ENCODE peak calls at places on chromosomes 13 and 19, in nine cellular contexts. One of them, this sample, is unnamed.

GRCh38 chr19:19026299-19026971 is 6.9 kb downstream of the SUGP2 start:
- DNase-seq in EH: peak; percentile 5
- DNase-seq in caudate nucleus: no peak
- DNase-seq in epithelial cell of esophagus: peak; percentile 36
- DNase-seq in left ventricle myocardium inferior: no peak
- DNase-seq in DMS 273 treated with DMSO at 0.1 percent for 48 hours: no peak
- DNase-seq in ascending aorta: no peak
- DNase-seq in stimulated activated CD4-positive, alpha-beta T cell treated with anti-CD3 and anti-CD28 coated beads, Interleukin-2, amount 100 ng/mL, for 48 hours: no peak
- DNase-seq in H54: no peak
- DNase-seq in this sample: no peak

GRCh38 chr13:105638446-105638845 is 897.0 kb downstream of the EFNB2 start:
- DNase-seq in EH: no peak
- DNase-seq in caudate nucleus: no peak
- DNase-seq in epithelial cell of esophagus: peak; percentile 35
- DNase-seq in left ventricle myocardium inferior: no peak
- DNase-seq in DMS 273 treated with DMSO at 0.1 percent for 48 hours: no peak
- DNase-seq in ascending aorta: no peak
- DNase-seq in stimulated activated CD4-positive, alpha-beta T cell treated with anti-CD3 and anti-CD28 coated beads, Interleukin-2, amount 100 ng/mL, for 48 hours: no peak
- DNase-seq in H54: no peak
- DNase-seq in this sample: no peak

GRCh38 chr19:34580408-34580807 is 96.6 kb downstream of the SCGB2B2 start:
- DNase-seq in EH: no peak
- DNase-seq in caudate nucleus: no peak
- DNase-seq in epithelial cell of esophagus: no peak
- DNase-seq in left ventricle myocardium inferior: no peak
- DNase-seq in DMS 273 treated with DMSO at 0.1 percent for 48 hours: no peak
- DNase-seq in ascending aorta: no peak
- DNase-seq in stimulated activated CD4-positive, alpha-beta T cell treated with anti-CD3 and anti-CD28 coated beads, Interleukin-2, amount 100 ng/mL, for 48 hours: no peak
- DNase-seq in H54: no peak
- DNase-seq in this sample: no peak

GRCh38 chr13:91154954-91155353 is 192.5 kb upstream of the MIR17HG start:
- DNase-seq in EH: no peak
- DNase-seq in caudate nucleus: no peak
- DNase-seq in epithelial cell of esophagus: no peak
- DNase-seq in left ventricle myocardium inferior: no peak
- DNase-seq in DMS 273 treated with DMSO at 0.1 percent for 48 hours: no peak
- DNase-seq in ascending aorta: no peak
- DNase-seq in stimulated activated CD4-positive, alpha-beta T cell treated with anti-CD3 and anti-CD28 coated beads, Interleukin-2, amount 100 ng/mL, for 48 hours: no peak
- DNase-seq in H54: no peak
- DNase-seq in this sample: no peak

GRCh38 chr19:9808855-9809646 is 9.8 kb downstream of the FBXL12 start:
- DNase-seq in EH: no peak
- DNase-seq in caudate nucleus: no peak
- DNase-seq in epithelial cell of esophagus: no peak
- DNase-seq in left ventricle myocardium inferior: no peak
- DNase-seq in DMS 273 treated with DMSO at 0.1 percent for 48 hours: no peak
- DNase-seq in ascending aorta: no peak
- DNase-seq in stimulated activated CD4-positive, alpha-beta T cell treated with anti-CD3 and anti-CD28 coated beads, Interleukin-2, amount 100 ng/mL, for 48 hours: no peak
- DNase-seq in H54: no peak
- DNase-seq in this sample: no peak

GRCh38 chr19:12202250-12202649 is 39.4 kb downstream of the ZNF136 start:
- DNase-seq in EH: no peak
- DNase-seq in caudate nucleus: no peak
- DNase-seq in epithelial cell of esophagus: peak; percentile 15
- DNase-seq in left ventricle myocardium inferior: peak; percentile 18
- DNase-seq in DMS 273 treated with DMSO at 0.1 percent for 48 hours: no peak
- DNase-seq in ascending aorta: no peak
- DNase-seq in stimulated activated CD4-positive, alpha-beta T cell treated with anti-CD3 and anti-CD28 coated beads, Interleukin-2, amount 100 ng/mL, for 48 hours: peak; percentile 29
- DNase-seq in H54: no peak
- DNase-seq in this sample: no peak

GRCh38 chr13:44364601-44365000 is 9.0 kb upstream of the SERP2 start:
- DNase-seq in EH: peak; percentile 80
- DNase-seq in caudate nucleus: no peak
- DNase-seq in epithelial cell of esophagus: peak; percentile 79
- DNase-seq in left ventricle myocardium inferior: no peak
- DNase-seq in DMS 273 treated with DMSO at 0.1 percent for 48 hours: no peak
- DNase-seq in ascending aorta: no peak
- DNase-seq in stimulated activated CD4-positive, alpha-beta T cell treated with anti-CD3 and anti-CD28 coated beads, Interleukin-2, amount 100 ng/mL, for 48 hours: no peak
- DNase-seq in H54: peak; percentile 38
- DNase-seq in this sample: no peak

GRCh38 chr13:51045450-51045849 is 65.6 kb downstream of the C13orf42 start:
- DNase-seq in EH: no peak
- DNase-seq in caudate nucleus: no peak
- DNase-seq in epithelial cell of esophagus: no peak
- DNase-seq in left ventricle myocardium inferior: no peak
- DNase-seq in DMS 273 treated with DMSO at 0.1 percent for 48 hours: no peak
- DNase-seq in ascending aorta: no peak
- DNase-seq in stimulated activated CD4-positive, alpha-beta T cell treated with anti-CD3 and anti-CD28 coated beads, Interleukin-2, amount 100 ng/mL, for 48 hours: no peak
- DNase-seq in H54: no peak
- DNase-seq in this sample: no peak

GRCh38 chr19:7986321-7987083 is 18.9 kb downstream of the ELAVL1 start:
- DNase-seq in EH: peak; percentile 84
- DNase-seq in caudate nucleus: no peak
- DNase-seq in epithelial cell of esophagus: peak; percentile 73
- DNase-seq in left ventricle myocardium inferior: no peak
- DNase-seq in DMS 273 treated with DMSO at 0.1 percent for 48 hours: no peak
- DNase-seq in ascending aorta: no peak
- DNase-seq in stimulated activated CD4-positive, alpha-beta T cell treated with anti-CD3 and anti-CD28 coated beads, Interleukin-2, amount 100 ng/mL, for 48 hours: no peak
- DNase-seq in H54: no peak
- DNase-seq in this sample: no peak

GRCh38 chr13:36567485-36567884 is 106.3 kb upstream of the SERTM1 start:
- DNase-seq in EH: no peak
- DNase-seq in caudate nucleus: no peak
- DNase-seq in epithelial cell of esophagus: no peak
- DNase-seq in left ventricle myocardium inferior: no peak
- DNase-seq in DMS 273 treated with DMSO at 0.1 percent for 48 hours: no peak
- DNase-seq in ascending aorta: no peak
- DNase-seq in stimulated activated CD4-positive, alpha-beta T cell treated with anti-CD3 and anti-CD28 coated beads, Interleukin-2, amount 100 ng/mL, for 48 hours: no peak
- DNase-seq in H54: no peak
- DNase-seq in this sample: no peak

GRCh38 chr13:49226613-49227012 is 6.5 kb downstream of the MLNR start:
- DNase-seq in EH: no peak
- DNase-seq in caudate nucleus: no peak
- DNase-seq in epithelial cell of esophagus: no peak
- DNase-seq in left ventricle myocardium inferior: no peak
- DNase-seq in DMS 273 treated with DMSO at 0.1 percent for 48 hours: no peak
- DNase-seq in ascending aorta: no peak
- DNase-seq in stimulated activated CD4-positive, alpha-beta T cell treated with anti-CD3 and anti-CD28 coated beads, Interleukin-2, amount 100 ng/mL, for 48 hours: no peak
- DNase-seq in H54: no peak
- DNase-seq in this sample: no peak

GRCh38 chr19:30073152-30074000 is 131.3 kb downstream of the URI1 start:
- DNase-seq in EH: no peak
- DNase-seq in caudate nucleus: no peak
- DNase-seq in epithelial cell of esophagus: no peak
- DNase-seq in left ventricle myocardium inferior: no peak
- DNase-seq in DMS 273 treated with DMSO at 0.1 percent for 48 hours: no peak
- DNase-seq in ascending aorta: no peak
- DNase-seq in stimulated activated CD4-positive, alpha-beta T cell treated with anti-CD3 and anti-CD28 coated beads, Interleukin-2, amount 100 ng/mL, for 48 hours: no peak
- DNase-seq in H54: no peak
- DNase-seq in this sample: no peak

GRCh38 chr13:84080748-84081530 is 198.7 kb upstream of the SLITRK1 start:
- DNase-seq in EH: no peak
- DNase-seq in caudate nucleus: no peak
- DNase-seq in epithelial cell of esophagus: no peak
- DNase-seq in left ventricle myocardium inferior: no peak
- DNase-seq in DMS 273 treated with DMSO at 0.1 percent for 48 hours: no peak
- DNase-seq in ascending aorta: no peak
- DNase-seq in stimulated activated CD4-positive, alpha-beta T cell treated with anti-CD3 and anti-CD28 coated beads, Interleukin-2, amount 100 ng/mL, for 48 hours: no peak
- DNase-seq in H54: no peak
- DNase-seq in this sample: no peak

GRCh38 chr19:54616840-54617560 is 13.3 kb upstream of the LILRB1 start:
- DNase-seq in EH: no peak
- DNase-seq in caudate nucleus: no peak
- DNase-seq in epithelial cell of esophagus: no peak
- DNase-seq in left ventricle myocardium inferior: no peak
- DNase-seq in DMS 273 treated with DMSO at 0.1 percent for 48 hours: no peak
- DNase-seq in ascending aorta: no peak
- DNase-seq in stimulated activated CD4-positive, alpha-beta T cell treated with anti-CD3 and anti-CD28 coated beads, Interleukin-2, amount 100 ng/mL, for 48 hours: no peak
- DNase-seq in H54: no peak
- DNase-seq in this sample: no peak

GRCh38 chr19:33208371-33208770 is 14.2 kb downstream of the LRP3 start:
- DNase-seq in EH: no peak
- DNase-seq in caudate nucleus: no peak
- DNase-seq in epithelial cell of esophagus: no peak
- DNase-seq in left ventricle myocardium inferior: no peak
- DNase-seq in DMS 273 treated with DMSO at 0.1 percent for 48 hours: no peak
- DNase-seq in ascending aorta: no peak
- DNase-seq in stimulated activated CD4-positive, alpha-beta T cell treated with anti-CD3 and anti-CD28 coated beads, Interleukin-2, amount 100 ng/mL, for 48 hours: no peak
- DNase-seq in H54: no peak
- DNase-seq in this sample: no peak

GRCh38 chr19:29809795-29810503 is 1.8 kb upstream of the CCNE1 start:
- DNase-seq in EH: no peak
- DNase-seq in caudate nucleus: no peak
- DNase-seq in epithelial cell of esophagus: no peak
- DNase-seq in left ventricle myocardium inferior: no peak
- DNase-seq in DMS 273 treated with DMSO at 0.1 percent for 48 hours: no peak
- DNase-seq in ascending aorta: no peak
- DNase-seq in stimulated activated CD4-positive, alpha-beta T cell treated with anti-CD3 and anti-CD28 coated beads, Interleukin-2, amount 100 ng/mL, for 48 hours: no peak
- DNase-seq in H54: no peak
- DNase-seq in this sample: no peak

GRCh38 chr19:37991841-37992248 is 84.8 kb downstream of the SIPA1L3 start:
- DNase-seq in EH: peak; percentile 60
- DNase-seq in caudate nucleus: no peak
- DNase-seq in epithelial cell of esophagus: peak; percentile 39
- DNase-seq in left ventricle myocardium inferior: no peak
- DNase-seq in DMS 273 treated with DMSO at 0.1 percent for 48 hours: no peak
- DNase-seq in ascending aorta: no peak
- DNase-seq in stimulated activated CD4-positive, alpha-beta T cell treated with anti-CD3 and anti-CD28 coated beads, Interleukin-2, amount 100 ng/mL, for 48 hours: no peak
- DNase-seq in H54: no peak
- DNase-seq in this sample: no peak

GRCh38 chr19:47443331-47443730 is 24.0 kb upstream of the MEIS3 start:
- DNase-seq in EH: no peak
- DNase-seq in caudate nucleus: no peak
- DNase-seq in epithelial cell of esophagus: no peak
- DNase-seq in left ventricle myocardium inferior: no peak
- DNase-seq in DMS 273 treated with DMSO at 0.1 percent for 48 hours: no peak
- DNase-seq in ascending aorta: no peak
- DNase-seq in stimulated activated CD4-positive, alpha-beta T cell treated with anti-CD3 and anti-CD28 coated beads, Interleukin-2, amount 100 ng/mL, for 48 hours: no peak
- DNase-seq in H54: no peak
- DNase-seq in this sample: no peak